ENCODE peak calls at places on chromosome 19, in five cellular contexts. One of them, this sample, is unnamed.

GRCh38 chr19:49442793-49443365 is 1.6 kb upstream of the SLC17A7 start:
- DNase-seq in transverse colon: peak; percentile 96
- DNase-seq in upper lobe of left lung: peak; percentile 98
- DNase-seq in right lobe of liver: peak; percentile 95
- DNase-seq in esophagus squamous epithelium: peak; percentile 39
- DNase-seq in this sample: peak; percentile 96

GRCh38 chr19:28394705-28395104 is 818.2 kb downstream of the UQCRFS1 start:
- DNase-seq in right lobe of liver: no peak
- DNase-seq in transverse colon: no peak
- DNase-seq in esophagus squamous epithelium: no peak
- DNase-seq in upper lobe of left lung: no peak
- DNase-seq in this sample: no peak

GRCh38 chr19:602391-603301 is 13.0 kb downstream of the HCN2 start:
- DNase-seq in right lobe of liver: no peak
- DNase-seq in transverse colon: no peak
- DNase-seq in upper lobe of left lung: no peak
- DNase-seq in esophagus squamous epithelium: no peak
- DNase-seq in this sample: no peak

GRCh38 chr19:39405261-39405912 is 1.3 kb upstream of the ZFP36 start:
- DNase-seq in transverse colon: no peak
- DNase-seq in esophagus squamous epithelium: no peak
- DNase-seq in right lobe of liver: peak; percentile 57
- DNase-seq in upper lobe of left lung: no peak
- DNase-seq in this sample: no peak

GRCh38 chr19:15583346-15583745 is 31.7 kb upstream of the CYP4F8 start:
- DNase-seq in transverse colon: no peak
- DNase-seq in upper lobe of left lung: no peak
- DNase-seq in right lobe of liver: no peak
- DNase-seq in esophagus squamous epithelium: no peak
- DNase-seq in this sample: no peak

GRCh38 chr19:46411088-46412033 is 2.0 kb downstream of the CCDC8 start:
- DNase-seq in transverse colon: no peak
- DNase-seq in right lobe of liver: no peak
- DNase-seq in esophagus squamous epithelium: no peak
- DNase-seq in upper lobe of left lung: no peak
- DNase-seq in this sample: no peak

GRCh38 chr19:23971598-23971997 is 56.9 kb downstream of the ZNF726 start:
- DNase-seq in right lobe of liver: no peak
- DNase-seq in upper lobe of left lung: no peak
- DNase-seq in esophagus squamous epithelium: no peak
- DNase-seq in transverse colon: no peak
- DNase-seq in this sample: no peak

GRCh38 chr19:28426110-28426901 is 786.6 kb downstream of the UQCRFS1 start:
- DNase-seq in upper lobe of left lung: no peak
- DNase-seq in right lobe of liver: no peak
- DNase-seq in esophagus squamous epithelium: no peak
- DNase-seq in transverse colon: no peak
- DNase-seq in this sample: no peak

GRCh38 chr19:483332-484072 is 12.8 kb upstream of the MADCAM1 start:
- DNase-seq in right lobe of liver: no peak
- DNase-seq in transverse colon: no peak
- DNase-seq in upper lobe of left lung: no peak
- DNase-seq in esophagus squamous epithelium: no peak
- DNase-seq in this sample: no peak

GRCh38 chr19:5155586-5156210 is 184.9 kb downstream of the PTPRS start:
- DNase-seq in upper lobe of left lung: no peak
- DNase-seq in esophagus squamous epithelium: no peak
- DNase-seq in right lobe of liver: no peak
- DNase-seq in transverse colon: no peak
- DNase-seq in this sample: no peak

GRCh38 chr19:43578787-43579186 is 3.2 kb downstream of the PINLYP start:
- DNase-seq in transverse colon: no peak
- DNase-seq in esophagus squamous epithelium: no peak
- DNase-seq in upper lobe of left lung: no peak
- DNase-seq in right lobe of liver: no peak
- DNase-seq in this sample: no peak

GRCh38 chr19:13234518-13234917 is 84.3 kb downstream of the IER2 start:
- DNase-seq in right lobe of liver: peak; percentile 65
- DNase-seq in esophagus squamous epithelium: no peak
- DNase-seq in transverse colon: peak; percentile 73
- DNase-seq in upper lobe of left lung: peak; percentile 35
- DNase-seq in this sample: peak; percentile 22

GRCh38 chr19:6509118-6509971 is 7.2 kb upstream of the TUBB4A start:
- DNase-seq in esophagus squamous epithelium: no peak
- DNase-seq in upper lobe of left lung: peak; percentile 61
- DNase-seq in right lobe of liver: peak; percentile 68
- DNase-seq in transverse colon: no peak
- DNase-seq in this sample: peak; percentile 93
- H3K4me3 ChIP-seq in esophagus squamous epithelium: no peak overlapping the region
- H3K4me3 ChIP-seq in upper lobe of left lung: no peak overlapping the region
- H3K4me3 ChIP-seq in right lobe of liver: no peak overlapping the region
- H3K4me3 ChIP-seq in transverse colon: no peak overlapping the region
- H3K4me3 ChIP-seq in this sample: no peak overlapping the region

GRCh38 chr19:3982701-3983541 is 2.3 kb downstream of the EEF2 start:
- DNase-seq in transverse colon: no peak
- DNase-seq in upper lobe of left lung: no peak
- DNase-seq in esophagus squamous epithelium: no peak
- DNase-seq in right lobe of liver: no peak
- DNase-seq in this sample: peak; percentile 26

GRCh38 chr19:3980353-3981251 is 4.7 kb downstream of the EEF2 start:
- DNase-seq in upper lobe of left lung: no peak
- DNase-seq in esophagus squamous epithelium: no peak
- DNase-seq in transverse colon: no peak
- DNase-seq in right lobe of liver: peak; percentile 56
- DNase-seq in this sample: no peak

GRCh38 chr19:3981736-3982681 is 3.3 kb downstream of the EEF2 start:
- DNase-seq in right lobe of liver: no peak
- DNase-seq in upper lobe of left lung: no peak
- DNase-seq in transverse colon: no peak
- DNase-seq in esophagus squamous epithelium: no peak
- DNase-seq in this sample: peak; percentile 14

GRCh38 chr19:3979674-3980352 is 5.5 kb downstream of the EEF2 start:
- DNase-seq in esophagus squamous epithelium: no peak
- DNase-seq in transverse colon: no peak
- DNase-seq in upper lobe of left lung: no peak
- DNase-seq in right lobe of liver: peak; percentile 56
- DNase-seq in this sample: no peak

GRCh38 chr19:3981373-3981735 is 3.9 kb downstream of the EEF2 start:
- DNase-seq in right lobe of liver: no peak
- DNase-seq in upper lobe of left lung: no peak
- DNase-seq in esophagus squamous epithelium: no peak
- DNase-seq in transverse colon: no peak
- DNase-seq in this sample: no peak
- TF ChIP-seq POLR2A in right lobe of liver: no peak
- TF ChIP-seq POLR2A in upper lobe of left lung: no peak
- TF ChIP-seq POLR2A in esophagus squamous epithelium: no peak
- TF ChIP-seq POLR2A in transverse colon: no peak
- TF ChIP-seq POLR2A in this sample: no peak

DNA sequence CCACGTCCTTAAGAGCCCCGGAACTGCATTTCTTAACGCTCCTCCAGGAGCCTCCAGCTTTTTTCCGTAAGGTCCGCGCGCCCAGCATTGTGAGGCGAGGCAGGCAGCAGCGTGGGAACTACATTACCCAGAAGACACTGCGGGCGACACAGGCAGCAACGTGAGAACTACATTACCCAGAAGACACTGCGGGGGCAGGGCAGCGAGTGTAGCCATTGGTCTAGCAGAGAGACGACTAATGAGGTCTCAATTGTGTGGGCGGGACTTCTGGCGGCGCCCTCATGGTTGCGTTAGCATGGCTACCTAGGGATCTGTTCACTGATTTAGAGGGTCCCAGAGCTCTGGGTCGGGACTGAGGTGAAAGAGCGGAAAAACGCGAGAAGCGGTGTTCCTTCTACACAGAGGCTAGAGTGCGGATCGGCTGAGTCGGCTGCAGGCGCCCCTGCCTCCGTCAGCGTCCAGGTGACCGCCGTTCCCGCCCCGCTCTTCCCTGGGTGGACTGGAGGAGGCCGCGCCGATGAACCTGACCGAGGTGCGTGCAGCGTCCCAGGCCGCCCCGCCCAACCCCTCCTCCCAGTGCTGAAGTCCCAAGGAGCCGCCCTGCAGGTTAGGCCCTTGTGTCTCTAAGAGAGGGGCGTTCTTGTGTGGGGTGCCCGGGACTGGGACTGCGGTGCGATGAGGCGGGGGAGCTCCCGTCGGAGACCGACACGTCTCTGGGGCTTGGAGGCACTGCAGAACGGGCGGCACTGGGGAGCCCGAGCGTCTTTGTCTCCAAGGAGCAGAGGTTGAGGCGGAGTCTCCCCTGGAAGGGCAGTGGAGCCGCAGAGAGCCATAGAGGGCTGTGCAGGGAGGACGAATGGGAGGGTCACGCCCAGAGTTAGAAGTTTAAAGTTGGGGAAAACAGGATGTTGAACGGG is at the start of gene ZNF749:
- DNase-seq in right lobe of liver: peak; percentile 97
- DNase-seq in upper lobe of left lung: peak; percentile 99
- DNase-seq in esophagus squamous epithelium: peak; percentile 97
- DNase-seq in transverse colon: peak; percentile 98
- DNase-seq in this sample: peak; percentile 100
- TF ChIP-seq CTCF in right lobe of liver: no peak
- TF ChIP-seq CTCF in upper lobe of left lung: no peak
- TF ChIP-seq CTCF in esophagus squamous epithelium: no peak
- TF ChIP-seq CTCF in transverse colon: no peak
- TF ChIP-seq CTCF in this sample: no peak

GRCh38 chr19:2014081-2014693 is 1.3 kb downstream of the BTBD2 start:
- DNase-seq in right lobe of liver: no peak
- DNase-seq in upper lobe of left lung: no peak
- DNase-seq in transverse colon: no peak
- DNase-seq in esophagus squamous epithelium: no peak
- DNase-seq in this sample: no peak

GRCh38 chr19:2013683-2013961 is 1.9 kb downstream of the BTBD2 start:
- DNase-seq in transverse colon: no peak
- DNase-seq in right lobe of liver: no peak
- DNase-seq in esophagus squamous epithelium: no peak
- DNase-seq in upper lobe of left lung: no peak
- DNase-seq in this sample: no peak

GRCh38 chr19:2014731-2015610 is 543 bp downstream of the BTBD2 start:
- DNase-seq in esophagus squamous epithelium: no peak
- DNase-seq in right lobe of liver: peak; percentile 66
- DNase-seq in upper lobe of left lung: no peak
- DNase-seq in transverse colon: no peak
- DNase-seq in this sample: no peak

GRCh38 chr19:2015611-2015950 is at the start of gene BTBD2:
- DNase-seq in transverse colon: peak; percentile 70
- DNase-seq in right lobe of liver: peak; percentile 62
- DNase-seq in upper lobe of left lung: no peak
- DNase-seq in esophagus squamous epithelium: no peak
- DNase-seq in this sample: no peak

GRCh38 chr19:2016041-2016807 is 710 bp upstream of the BTBD2 start:
- DNase-seq in esophagus squamous epithelium: no peak
- DNase-seq in right lobe of liver: peak; percentile 80
- DNase-seq in transverse colon: peak; percentile 84
- DNase-seq in upper lobe of left lung: peak; percentile 78
- DNase-seq in this sample: peak; percentile 93
- H3K4me3 ChIP-seq in esophagus squamous epithelium: peak overlapping the region; percentile 72
- H3K4me3 ChIP-seq in right lobe of liver: no peak overlapping the region
- H3K4me3 ChIP-seq in transverse colon: peak overlapping the region; percentile 71
- H3K4me3 ChIP-seq in upper lobe of left lung: no peak overlapping the region
- H3K4me3 ChIP-seq in this sample: no peak overlapping the region

GRCh38 chr19:18428837-18429674 is 8.9 kb downstream of the ISYNA1 start:
- DNase-seq in esophagus squamous epithelium: no peak
- DNase-seq in upper lobe of left lung: peak; percentile 72
- DNase-seq in transverse colon: peak; percentile 77
- DNase-seq in right lobe of liver: peak; percentile 76
- DNase-seq in this sample: no peak
- TF ChIP-seq POLR2A in esophagus squamous epithelium: no peak
- TF ChIP-seq POLR2A in upper lobe of left lung: no peak
- TF ChIP-seq POLR2A in transverse colon: no peak
- TF ChIP-seq POLR2A in right lobe of liver: no peak
- TF ChIP-seq POLR2A in this sample: no peak

GRCh38 chr19:36060430-36060829 is 5.7 kb downstream of the WDR62 start:
- DNase-seq in upper lobe of left lung: peak; percentile 24
- DNase-seq in esophagus squamous epithelium: no peak
- DNase-seq in transverse colon: peak; percentile 24
- DNase-seq in right lobe of liver: no peak
- DNase-seq in this sample: no peak
- TF ChIP-seq CTCF in upper lobe of left lung: peak; percentile 45
- TF ChIP-seq CTCF in esophagus squamous epithelium: peak; percentile 54
- TF ChIP-seq CTCF in transverse colon: peak; percentile 17
- TF ChIP-seq CTCF in right lobe of liver: peak; percentile 55
- TF ChIP-seq CTCF in this sample: peak; percentile 25

DNA sequence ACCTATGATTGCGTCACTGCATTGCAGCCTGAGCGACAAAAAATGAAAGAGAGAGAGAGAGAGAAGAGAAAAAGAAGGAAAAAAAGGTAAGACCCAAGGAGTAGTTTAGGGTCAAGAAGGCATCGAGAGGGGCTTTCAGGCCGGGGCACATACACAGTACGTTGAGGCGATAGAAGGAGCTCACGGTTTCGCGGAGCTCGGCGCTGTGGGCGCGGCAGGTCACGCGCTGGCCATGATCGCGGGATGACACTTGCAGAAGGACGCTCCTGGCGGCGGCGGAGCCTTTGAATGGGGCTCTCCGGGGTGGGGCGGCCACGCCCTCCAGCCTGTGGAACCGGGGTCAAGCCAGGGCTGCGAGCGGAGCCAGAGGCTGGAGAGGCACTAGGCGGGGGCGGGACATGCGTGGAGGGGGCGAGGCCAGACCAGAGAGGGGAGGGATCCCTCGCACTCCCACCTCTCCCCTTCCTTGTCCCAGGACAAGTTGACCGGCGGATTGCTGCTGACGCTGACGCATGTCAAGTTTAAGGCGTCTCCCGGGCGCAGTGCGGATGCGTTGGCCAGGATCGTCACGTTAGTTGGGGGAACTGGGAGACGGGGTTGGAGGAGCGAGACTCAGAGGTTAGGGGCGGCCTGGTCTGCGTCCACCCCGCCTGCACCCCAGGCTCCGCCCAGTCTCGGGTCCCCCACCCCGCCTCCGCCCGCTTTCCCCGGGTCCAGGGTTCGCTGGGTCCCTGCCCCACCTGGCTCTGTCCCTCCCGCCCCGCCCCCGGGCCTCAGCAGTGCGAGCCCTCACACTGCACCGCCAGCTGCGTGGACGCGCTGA is 6.9 kb downstream of the NPHS1 start:
- DNase-seq in esophagus squamous epithelium: no peak
- DNase-seq in transverse colon: peak; percentile 41
- DNase-seq in right lobe of liver: peak; percentile 57
- DNase-seq in upper lobe of left lung: no peak
- DNase-seq in this sample: no peak
- H3K4me3 ChIP-seq in esophagus squamous epithelium: peak overlapping the region; percentile 28
- H3K4me3 ChIP-seq in transverse colon: peak overlapping the region; percentile 27
- H3K4me3 ChIP-seq in right lobe of liver: no peak overlapping the region
- H3K4me3 ChIP-seq in upper lobe of left lung: no peak overlapping the region
- H3K4me3 ChIP-seq in this sample: no peak overlapping the region

GRCh38 chr19:48364564-48365363 is 597 bp downstream of the SYNGR4 start:
- DNase-seq in upper lobe of left lung: no peak
- DNase-seq in right lobe of liver: no peak
- DNase-seq in transverse colon: peak; percentile 25
- DNase-seq in esophagus squamous epithelium: no peak
- DNase-seq in this sample: no peak

GRCh38 chr19:48365602-48366001 is 1.4 kb downstream of the SYNGR4 start:
- DNase-seq in transverse colon: no peak
- DNase-seq in esophagus squamous epithelium: no peak
- DNase-seq in upper lobe of left lung: no peak
- DNase-seq in right lobe of liver: no peak
- DNase-seq in this sample: no peak

GRCh38 chr19:48363500-48363809 is 285 bp downstream of the TMEM143 start:
- DNase-seq in upper lobe of left lung: peak; percentile 29
- DNase-seq in right lobe of liver: peak; percentile 74
- DNase-seq in transverse colon: no peak
- DNase-seq in esophagus squamous epithelium: no peak
- DNase-seq in this sample: no peak

GRCh38 chr19:48362716-48363499 is 832 bp downstream of the TMEM143 start:
- DNase-seq in right lobe of liver: peak; percentile 98
- DNase-seq in upper lobe of left lung: peak; percentile 99
- DNase-seq in esophagus squamous epithelium: peak; percentile 69
- DNase-seq in transverse colon: peak; percentile 96
- DNase-seq in this sample: peak; percentile 94

GRCh38 chr19:48363810-48364563 is at the start of the genes SYNGR4 and TMEM143:
- DNase-seq in transverse colon: peak; percentile 98
- DNase-seq in esophagus squamous epithelium: peak; percentile 96
- DNase-seq in upper lobe of left lung: peak; percentile 99
- DNase-seq in right lobe of liver: peak; percentile 100
- DNase-seq in this sample: peak; percentile 99
- TF ChIP-seq POLR2A in transverse colon: peak; percentile 8
- TF ChIP-seq POLR2A in esophagus squamous epithelium: no peak
- TF ChIP-seq POLR2A in upper lobe of left lung: peak; percentile 19
- TF ChIP-seq POLR2A in right lobe of liver: no peak
- TF ChIP-seq POLR2A in this sample: no peak